ENCODE peak calls at places on chromosomes 7 and 10, in eight cellular contexts. One of them, this sample, is unnamed.

GRCh38 chr7:71286336-71286735 is 154.4 kb downstream of the GALNT17 start:
- DNase-seq in astrocyte: no peak
- DNase-seq in sigmoid colon: peak; percentile 72
- DNase-seq in ovary: peak; percentile 46
- DNase-seq in CD8-positive, alpha-beta T cell: no peak
- DNase-seq in right atrium auricular region: no peak
- DNase-seq in lower lobe of right lung: no peak
- DNase-seq in heart left ventricle: peak; percentile 51
- DNase-seq in this sample: no peak

GRCh38 chr10:15472431-15473400 is 101.6 kb upstream of the FAM171A1 start:
- DNase-seq in lower lobe of right lung: no peak
- DNase-seq in heart left ventricle: no peak
- DNase-seq in right atrium auricular region: no peak
- DNase-seq in CD8-positive, alpha-beta T cell: no peak
- DNase-seq in astrocyte: peak; percentile 84
- DNase-seq in sigmoid colon: no peak
- DNase-seq in ovary: no peak
- DNase-seq in this sample: peak; percentile 55

GRCh38 chr7:33837356-33837851 is 67.9 kb upstream of the BMPER start:
- DNase-seq in heart left ventricle: no peak
- DNase-seq in right atrium auricular region: no peak
- DNase-seq in lower lobe of right lung: no peak
- DNase-seq in sigmoid colon: peak; percentile 81
- DNase-seq in CD8-positive, alpha-beta T cell: no peak
- DNase-seq in astrocyte: no peak
- DNase-seq in ovary: no peak
- DNase-seq in this sample: no peak

GRCh38 chr7:101856488-101857357 is 39.3 kb downstream of the CUX1 start:
- DNase-seq in right atrium auricular region: peak; percentile 93
- DNase-seq in lower lobe of right lung: peak; percentile 96
- DNase-seq in sigmoid colon: peak; percentile 94
- DNase-seq in astrocyte: peak; percentile 40
- DNase-seq in CD8-positive, alpha-beta T cell: peak; percentile 78
- DNase-seq in heart left ventricle: peak; percentile 93
- DNase-seq in ovary: peak; percentile 81
- DNase-seq in this sample: no peak

GRCh38 chr10:120942806-120943413 is 91.7 kb downstream of the WDR11 start:
- DNase-seq in lower lobe of right lung: peak; percentile 84
- DNase-seq in right atrium auricular region: peak; percentile 86
- DNase-seq in ovary: peak; percentile 81
- DNase-seq in astrocyte: peak; percentile 34
- DNase-seq in heart left ventricle: peak; percentile 80
- DNase-seq in sigmoid colon: peak; percentile 88
- DNase-seq in CD8-positive, alpha-beta T cell: peak; percentile 80
- DNase-seq in this sample: peak; percentile 80

GRCh38 chr10:80154626-80154977 is 22.1 kb downstream of the PLAC9 start:
- DNase-seq in CD8-positive, alpha-beta T cell: no peak
- DNase-seq in heart left ventricle: no peak
- DNase-seq in astrocyte: no peak
- DNase-seq in right atrium auricular region: no peak
- DNase-seq in lower lobe of right lung: no peak
- DNase-seq in ovary: no peak
- DNase-seq in sigmoid colon: no peak
- DNase-seq in this sample: no peak

GRCh38 chr10:99569253-99569939 is 36.7 kb downstream of the NKX2-3 start:
- DNase-seq in ovary: no peak
- DNase-seq in astrocyte: no peak
- DNase-seq in heart left ventricle: no peak
- DNase-seq in right atrium auricular region: no peak
- DNase-seq in CD8-positive, alpha-beta T cell: no peak
- DNase-seq in sigmoid colon: no peak
- DNase-seq in lower lobe of right lung: no peak
- DNase-seq in this sample: no peak

GRCh38 chr10:133274751-133275682 is 1.7 kb downstream of the ADAM8 start:
- DNase-seq in heart left ventricle: no peak
- DNase-seq in sigmoid colon: no peak
- DNase-seq in right atrium auricular region: no peak
- DNase-seq in CD8-positive, alpha-beta T cell: peak; percentile 75
- DNase-seq in ovary: no peak
- DNase-seq in astrocyte: no peak
- DNase-seq in lower lobe of right lung: peak; percentile 67
- DNase-seq in this sample: no peak

GRCh38 chr7:55549457-55549856 is 22.8 kb downstream of the VOPP1 start:
- DNase-seq in lower lobe of right lung: no peak
- DNase-seq in CD8-positive, alpha-beta T cell: no peak
- DNase-seq in ovary: no peak
- DNase-seq in right atrium auricular region: no peak
- DNase-seq in astrocyte: no peak
- DNase-seq in sigmoid colon: no peak
- DNase-seq in heart left ventricle: no peak
- DNase-seq in this sample: no peak

GRCh38 chr10:124323145-124323725 is 95.5 kb downstream of the OAT start:
- DNase-seq in lower lobe of right lung: no peak
- DNase-seq in astrocyte: no peak
- DNase-seq in sigmoid colon: peak; percentile 47
- DNase-seq in CD8-positive, alpha-beta T cell: peak; percentile 11
- DNase-seq in heart left ventricle: no peak
- DNase-seq in right atrium auricular region: no peak
- DNase-seq in ovary: no peak
- DNase-seq in this sample: no peak

GRCh38 chr7:46660402-46660801 is 739.3 kb upstream of the IGFBP3 start:
- DNase-seq in heart left ventricle: no peak
- DNase-seq in ovary: no peak
- DNase-seq in sigmoid colon: no peak
- DNase-seq in lower lobe of right lung: no peak
- DNase-seq in CD8-positive, alpha-beta T cell: no peak
- DNase-seq in astrocyte: peak; percentile 78
- DNase-seq in right atrium auricular region: no peak
- DNase-seq in this sample: no peak

GRCh38 chr7:69517985-69518731 is 80.1 kb upstream of the AUTS2 start:
- DNase-seq in sigmoid colon: no peak
- DNase-seq in astrocyte: peak; percentile 8
- DNase-seq in lower lobe of right lung: no peak
- DNase-seq in CD8-positive, alpha-beta T cell: no peak
- DNase-seq in ovary: no peak
- DNase-seq in heart left ventricle: no peak
- DNase-seq in right atrium auricular region: no peak
- DNase-seq in this sample: no peak

GRCh38 chr7:76225379-76225778 is 23.7 kb downstream of the SRRM3 start:
- DNase-seq in CD8-positive, alpha-beta T cell: no peak
- DNase-seq in heart left ventricle: no peak
- DNase-seq in ovary: peak; percentile 28
- DNase-seq in lower lobe of right lung: no peak
- DNase-seq in astrocyte: peak; percentile 8
- DNase-seq in sigmoid colon: no peak
- DNase-seq in right atrium auricular region: no peak
- DNase-seq in this sample: no peak

GRCh38 chr7:105487559-105488218 is 34.4 kb downstream of the PUS7 start:
- DNase-seq in ovary: no peak
- DNase-seq in CD8-positive, alpha-beta T cell: peak; percentile 50
- DNase-seq in right atrium auricular region: peak; percentile 61
- DNase-seq in heart left ventricle: no peak
- DNase-seq in sigmoid colon: no peak
- DNase-seq in lower lobe of right lung: no peak
- DNase-seq in astrocyte: peak; percentile 83
- DNase-seq in this sample: no peak

GRCh38 chr10:92418891-92419290 is 127.9 kb downstream of the MARCHF5 start:
- DNase-seq in lower lobe of right lung: no peak
- DNase-seq in ovary: no peak
- DNase-seq in heart left ventricle: no peak
- DNase-seq in right atrium auricular region: no peak
- DNase-seq in astrocyte: no peak
- DNase-seq in sigmoid colon: no peak
- DNase-seq in CD8-positive, alpha-beta T cell: no peak
- DNase-seq in this sample: no peak

GRCh38 chr10:92421550-92421949 is 130.6 kb downstream of the MARCHF5 start:
- DNase-seq in sigmoid colon: no peak
- DNase-seq in astrocyte: no peak
- DNase-seq in heart left ventricle: no peak
- DNase-seq in right atrium auricular region: no peak
- DNase-seq in ovary: no peak
- DNase-seq in CD8-positive, alpha-beta T cell: no peak
- DNase-seq in lower lobe of right lung: no peak
- DNase-seq in this sample: no peak

GRCh38 chr10:92419740-92420553 is 129.0 kb downstream of the MARCHF5 start:
- DNase-seq in right atrium auricular region: peak; percentile 70
- DNase-seq in sigmoid colon: peak; percentile 67
- DNase-seq in astrocyte: peak; percentile 12
- DNase-seq in ovary: peak; percentile 59
- DNase-seq in heart left ventricle: peak; percentile 69
- DNase-seq in lower lobe of right lung: peak; percentile 57
- DNase-seq in CD8-positive, alpha-beta T cell: no peak
- DNase-seq in this sample: no peak

GRCh38 chr10:92418221-92418620 is 127.3 kb downstream of the MARCHF5 start:
- DNase-seq in right atrium auricular region: no peak
- DNase-seq in ovary: no peak
- DNase-seq in sigmoid colon: no peak
- DNase-seq in astrocyte: no peak
- DNase-seq in lower lobe of right lung: no peak
- DNase-seq in heart left ventricle: no peak
- DNase-seq in CD8-positive, alpha-beta T cell: no peak
- DNase-seq in this sample: no peak

DNA sequence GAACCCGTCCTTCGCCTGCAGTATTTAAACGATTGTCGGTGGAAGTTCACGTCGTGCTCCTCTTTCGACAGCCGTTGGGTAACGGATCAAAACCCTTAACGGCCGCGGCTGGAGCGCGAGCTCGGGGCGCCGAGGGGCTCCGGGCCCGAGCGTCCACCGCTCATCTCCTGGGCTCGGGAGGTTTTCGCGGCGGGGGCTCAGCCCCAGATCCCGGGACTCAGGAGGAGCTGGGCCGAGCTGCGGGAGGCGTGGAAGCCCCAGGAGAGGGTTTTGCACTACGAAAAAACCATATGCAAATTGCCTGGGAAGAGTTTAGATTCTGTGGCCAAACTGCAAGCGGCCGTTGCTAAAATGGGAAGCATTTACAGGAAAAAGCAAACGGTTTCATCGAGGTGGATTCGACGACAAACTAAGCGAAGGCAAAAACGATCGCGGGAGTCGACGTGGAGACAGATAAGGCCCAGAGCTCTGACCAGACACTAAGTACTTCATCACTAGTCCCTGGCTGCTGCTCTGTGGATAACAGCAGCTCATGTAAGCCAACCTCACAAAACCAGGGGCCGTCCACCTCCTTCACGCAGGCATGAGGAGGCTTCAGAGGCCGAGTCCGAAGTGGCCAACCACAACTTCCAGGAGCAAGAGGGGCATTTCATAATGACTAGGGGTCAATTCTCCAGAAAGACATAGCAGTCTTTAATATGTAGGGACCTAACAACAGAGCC is 129.7 kb downstream of the MARCHF5 start:
- DNase-seq in sigmoid colon: no peak
- DNase-seq in CD8-positive, alpha-beta T cell: no peak
- DNase-seq in astrocyte: no peak
- DNase-seq in right atrium auricular region: no peak
- DNase-seq in ovary: no peak
- DNase-seq in heart left ventricle: no peak
- DNase-seq in lower lobe of right lung: peak; percentile 48
- DNase-seq in this sample: no peak
- H3K4me3 ChIP-seq in sigmoid colon: peak overlapping the region; percentile 33
- H3K4me3 ChIP-seq in CD8-positive, alpha-beta T cell: no peak overlapping the region
- H3K4me3 ChIP-seq in astrocyte: peak overlapping the region; percentile 36
- H3K4me3 ChIP-seq in right atrium auricular region: peak overlapping the region; percentile 20
- H3K4me3 ChIP-seq in ovary: no peak overlapping the region
- H3K4me3 ChIP-seq in heart left ventricle: peak overlapping the region; percentile 33
- H3K4me3 ChIP-seq in lower lobe of right lung: peak overlapping the region; percentile 46
- H3K4me3 ChIP-seq in this sample: no peak overlapping the region

DNA sequence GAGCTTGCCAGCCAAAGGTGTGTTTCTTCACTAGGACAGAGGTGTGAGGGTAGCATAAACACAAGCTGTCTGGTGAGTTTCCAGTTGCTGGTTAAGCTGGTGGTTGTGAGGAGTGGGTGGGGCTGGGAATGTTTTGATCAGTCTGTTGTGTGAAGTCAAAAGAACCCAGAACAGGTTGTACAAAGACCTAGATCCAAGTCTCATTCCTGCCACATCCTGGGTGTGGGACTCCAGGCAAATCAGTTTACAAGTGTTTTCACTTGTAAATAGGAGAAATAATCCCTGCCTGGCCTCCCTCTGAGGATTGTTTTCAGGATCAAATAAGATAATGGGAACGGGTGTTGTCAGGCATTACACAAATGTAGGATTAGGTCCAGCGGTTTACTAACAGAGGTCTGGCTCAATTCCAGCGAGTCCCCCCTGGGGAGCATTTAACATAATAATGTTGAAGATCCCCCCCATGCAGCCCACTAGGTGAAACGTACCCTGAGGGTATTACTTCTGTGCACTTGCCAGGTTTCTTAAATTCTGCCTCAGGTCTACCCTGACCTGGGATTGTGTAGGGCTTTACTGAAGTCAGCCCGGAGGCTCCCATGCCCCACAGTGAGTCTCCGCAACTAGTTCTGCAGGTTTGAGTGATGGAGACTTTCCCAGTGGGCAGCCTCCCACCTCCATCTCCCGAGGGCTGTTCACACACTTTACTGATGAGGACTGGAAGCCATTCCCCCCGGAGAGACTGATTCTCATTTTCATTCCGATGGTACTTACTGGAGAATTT is 2.6 kb upstream of the FRAT2 start:
- DNase-seq in ovary: no peak
- DNase-seq in sigmoid colon: no peak
- DNase-seq in lower lobe of right lung: no peak
- DNase-seq in right atrium auricular region: no peak
- DNase-seq in astrocyte: no peak
- DNase-seq in heart left ventricle: no peak
- DNase-seq in CD8-positive, alpha-beta T cell: no peak
- DNase-seq in this sample: peak; percentile 31
- H3K27ac ChIP-seq in ovary: no peak overlapping the region
- H3K27ac ChIP-seq in sigmoid colon: peak overlapping the region; percentile 34
- H3K27ac ChIP-seq in lower lobe of right lung: peak overlapping the region; percentile 39
- H3K27ac ChIP-seq in right atrium auricular region: no peak overlapping the region
- H3K27ac ChIP-seq in astrocyte: no peak overlapping the region
- H3K27ac ChIP-seq in heart left ventricle: no peak overlapping the region
- H3K27ac ChIP-seq in CD8-positive, alpha-beta T cell: no peak overlapping the region
- H3K27ac ChIP-seq in this sample: no peak overlapping the region

GRCh38 chr10:96130326-96130758 is 245 bp downstream of the ZNF518A start:
- DNase-seq in astrocyte: peak; percentile 77
- DNase-seq in CD8-positive, alpha-beta T cell: peak; percentile 88
- DNase-seq in sigmoid colon: peak; percentile 78
- DNase-seq in heart left ventricle: peak; percentile 70
- DNase-seq in ovary: peak; percentile 57
- DNase-seq in right atrium auricular region: peak; percentile 60
- DNase-seq in lower lobe of right lung: peak; percentile 81
- DNase-seq in this sample: peak; percentile 84
- TF ChIP-seq CTCF in astrocyte: no peak
- TF ChIP-seq CTCF in CD8-positive, alpha-beta T cell: no peak
- TF ChIP-seq CTCF in sigmoid colon: no peak
- TF ChIP-seq CTCF in heart left ventricle: no peak
- TF ChIP-seq CTCF in ovary: no peak
- TF ChIP-seq CTCF in right atrium auricular region: no peak
- TF ChIP-seq CTCF in lower lobe of right lung: no peak
- TF ChIP-seq CTCF in this sample: peak; percentile 6

DNA sequence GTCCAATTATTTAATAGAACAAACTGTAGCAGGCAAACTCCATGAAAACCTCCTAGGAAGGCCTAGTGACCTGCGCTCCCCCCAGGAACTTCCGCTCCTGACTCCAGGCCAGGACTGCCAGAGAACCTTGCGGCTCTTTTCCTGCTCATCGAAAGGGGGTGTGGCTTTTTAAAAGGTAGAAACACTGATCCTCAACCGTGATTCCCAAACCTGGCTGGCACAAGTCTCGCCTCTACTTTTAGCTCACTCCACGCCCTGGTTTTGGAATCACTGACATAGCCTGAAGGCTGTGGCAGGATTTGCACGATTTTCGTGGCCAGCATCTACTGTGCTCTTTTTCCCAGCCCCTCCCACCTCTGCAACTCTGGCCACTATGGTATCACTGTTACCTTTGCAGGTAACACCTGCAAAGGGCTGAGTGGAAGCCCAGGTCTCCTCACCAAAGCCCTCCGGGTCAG is 43.3 kb downstream of the MYOF start:
- DNase-seq in ovary: peak; percentile 43
- DNase-seq in astrocyte: no peak
- DNase-seq in CD8-positive, alpha-beta T cell: no peak
- DNase-seq in sigmoid colon: no peak
- DNase-seq in lower lobe of right lung: peak; percentile 66
- DNase-seq in heart left ventricle: no peak
- DNase-seq in right atrium auricular region: no peak
- DNase-seq in this sample: no peak
- H3K4me3 ChIP-seq in ovary: no peak overlapping the region
- H3K4me3 ChIP-seq in astrocyte: no peak overlapping the region
- H3K4me3 ChIP-seq in CD8-positive, alpha-beta T cell: no peak overlapping the region
- H3K4me3 ChIP-seq in sigmoid colon: no peak overlapping the region
- H3K4me3 ChIP-seq in lower lobe of right lung: no peak overlapping the region
- H3K4me3 ChIP-seq in heart left ventricle: no peak overlapping the region
- H3K4me3 ChIP-seq in right atrium auricular region: no peak overlapping the region
- H3K4me3 ChIP-seq in this sample: no peak overlapping the region

This sample was measured in WERI-Rb-1.